ENCODE peak calls at places on chromosomes 1 and 21, in eight cellular contexts. One of them, this sample, is unnamed.

GRCh38 chr1:55313903-55314302 is 98.7 kb upstream of the USP24 start:
- DNase-seq in cardiac fibroblast: peak; percentile 45
- DNase-seq in transverse colon: no peak
- DNase-seq in thoracic aorta: no peak
- DNase-seq in tibial nerve: no peak
- DNase-seq in AG09309: no peak
- DNase-seq in GM20000: no peak
- DNase-seq in endothelial cell: no peak
- DNase-seq in this sample: no peak

GRCh38 chr1:222829868-222830267 is 15.0 kb downstream of the DISP1 start:
- DNase-seq in cardiac fibroblast: peak; percentile 62
- DNase-seq in transverse colon: no peak
- DNase-seq in thoracic aorta: no peak
- DNase-seq in tibial nerve: no peak
- DNase-seq in AG09309: peak; percentile 31
- DNase-seq in GM20000: no peak
- DNase-seq in endothelial cell: no peak
- DNase-seq in this sample: no peak

GRCh38 chr1:209455133-209455532 is 128.4 kb upstream of the CAMK1G start:
- DNase-seq in cardiac fibroblast: no peak
- DNase-seq in transverse colon: no peak
- DNase-seq in thoracic aorta: no peak
- DNase-seq in tibial nerve: no peak
- DNase-seq in AG09309: no peak
- DNase-seq in GM20000: no peak
- DNase-seq in endothelial cell: no peak
- DNase-seq in this sample: no peak

GRCh38 chr1:59814180-59814900 is 409 bp upstream of the HOOK1 start:
- DNase-seq in cardiac fibroblast: no peak
- DNase-seq in transverse colon: peak; percentile 94
- DNase-seq in thoracic aorta: peak; percentile 22
- DNase-seq in tibial nerve: no peak
- DNase-seq in AG09309: no peak
- DNase-seq in GM20000: peak; percentile 93
- DNase-seq in endothelial cell: peak; percentile 74
- DNase-seq in this sample: peak; percentile 62

GRCh38 chr1:246632584-246633168 is 66.4 kb downstream of the CNST start:
- DNase-seq in cardiac fibroblast: peak; percentile 76
- DNase-seq in transverse colon: no peak
- DNase-seq in thoracic aorta: no peak
- DNase-seq in tibial nerve: no peak
- DNase-seq in AG09309: peak; percentile 90
- DNase-seq in GM20000: no peak
- DNase-seq in endothelial cell: no peak
- DNase-seq in this sample: no peak

GRCh38 chr1:77571642-77572041 is 110.8 kb downstream of the ZZZ3 start:
- DNase-seq in cardiac fibroblast: peak; percentile 18
- DNase-seq in transverse colon: no peak
- DNase-seq in thoracic aorta: no peak
- DNase-seq in tibial nerve: no peak
- DNase-seq in AG09309: no peak
- DNase-seq in GM20000: no peak
- DNase-seq in endothelial cell: no peak
- DNase-seq in this sample: no peak

GRCh38 chr1:226552061-226552460 is 3.5 kb downstream of the STUM start:
- DNase-seq in cardiac fibroblast: no peak
- DNase-seq in transverse colon: no peak
- DNase-seq in thoracic aorta: no peak
- DNase-seq in tibial nerve: no peak
- DNase-seq in AG09309: no peak
- DNase-seq in GM20000: no peak
- DNase-seq in endothelial cell: no peak
- DNase-seq in this sample: no peak

GRCh38 chr1:159892944-159893343 is 7.0 kb downstream of the CFAP45 start:
- DNase-seq in cardiac fibroblast: no peak
- DNase-seq in transverse colon: no peak
- DNase-seq in thoracic aorta: no peak
- DNase-seq in tibial nerve: no peak
- DNase-seq in AG09309: no peak
- DNase-seq in GM20000: no peak
- DNase-seq in endothelial cell: no peak
- DNase-seq in this sample: no peak

GRCh38 chr1:71593523-71593922 is 512.7 kb upstream of the ZRANB2 start:
- DNase-seq in cardiac fibroblast: peak; percentile 27
- DNase-seq in transverse colon: no peak
- DNase-seq in thoracic aorta: no peak
- DNase-seq in tibial nerve: no peak
- DNase-seq in AG09309: no peak
- DNase-seq in GM20000: no peak
- DNase-seq in endothelial cell: peak; percentile 8
- DNase-seq in this sample: no peak

GRCh38 chr21:32955307-32955937 is 70.3 kb upstream of the OLIG2 start:
- DNase-seq in cardiac fibroblast: no peak
- DNase-seq in transverse colon: no peak
- DNase-seq in thoracic aorta: no peak
- DNase-seq in tibial nerve: no peak
- DNase-seq in AG09309: no peak
- DNase-seq in GM20000: no peak
- DNase-seq in endothelial cell: no peak
- DNase-seq in this sample: no peak

GRCh38 chr1:216221260-216221700 is 202.0 kb downstream of the USH2A start:
- DNase-seq in cardiac fibroblast: peak; percentile 78
- DNase-seq in transverse colon: peak; percentile 10
- DNase-seq in thoracic aorta: no peak
- DNase-seq in tibial nerve: peak; percentile 75
- DNase-seq in AG09309: peak; percentile 31
- DNase-seq in GM20000: peak; percentile 40
- DNase-seq in endothelial cell: peak; percentile 51
- DNase-seq in this sample: no peak

GRCh38 chr1:206590025-206590834 is 22.0 kb downstream of the EIF2D start:
- DNase-seq in cardiac fibroblast: peak; percentile 82
- DNase-seq in transverse colon: no peak
- DNase-seq in thoracic aorta: no peak
- DNase-seq in tibial nerve: no peak
- DNase-seq in AG09309: no peak
- DNase-seq in GM20000: peak; percentile 40
- DNase-seq in endothelial cell: no peak
- DNase-seq in this sample: no peak

GRCh38 chr1:24092979-24093378 is 19.0 kb downstream of the MYOM3 start:
- DNase-seq in cardiac fibroblast: no peak
- DNase-seq in transverse colon: no peak
- DNase-seq in thoracic aorta: no peak
- DNase-seq in tibial nerve: no peak
- DNase-seq in AG09309: no peak
- DNase-seq in GM20000: no peak
- DNase-seq in endothelial cell: no peak
- DNase-seq in this sample: no peak

GRCh38 chr1:59477286-59477685 is 180.4 kb downstream of the FGGY start:
- DNase-seq in cardiac fibroblast: peak; percentile 30
- DNase-seq in transverse colon: no peak
- DNase-seq in thoracic aorta: no peak
- DNase-seq in tibial nerve: no peak
- DNase-seq in AG09309: peak; percentile 53
- DNase-seq in GM20000: no peak
- DNase-seq in endothelial cell: no peak
- DNase-seq in this sample: no peak

DNA sequence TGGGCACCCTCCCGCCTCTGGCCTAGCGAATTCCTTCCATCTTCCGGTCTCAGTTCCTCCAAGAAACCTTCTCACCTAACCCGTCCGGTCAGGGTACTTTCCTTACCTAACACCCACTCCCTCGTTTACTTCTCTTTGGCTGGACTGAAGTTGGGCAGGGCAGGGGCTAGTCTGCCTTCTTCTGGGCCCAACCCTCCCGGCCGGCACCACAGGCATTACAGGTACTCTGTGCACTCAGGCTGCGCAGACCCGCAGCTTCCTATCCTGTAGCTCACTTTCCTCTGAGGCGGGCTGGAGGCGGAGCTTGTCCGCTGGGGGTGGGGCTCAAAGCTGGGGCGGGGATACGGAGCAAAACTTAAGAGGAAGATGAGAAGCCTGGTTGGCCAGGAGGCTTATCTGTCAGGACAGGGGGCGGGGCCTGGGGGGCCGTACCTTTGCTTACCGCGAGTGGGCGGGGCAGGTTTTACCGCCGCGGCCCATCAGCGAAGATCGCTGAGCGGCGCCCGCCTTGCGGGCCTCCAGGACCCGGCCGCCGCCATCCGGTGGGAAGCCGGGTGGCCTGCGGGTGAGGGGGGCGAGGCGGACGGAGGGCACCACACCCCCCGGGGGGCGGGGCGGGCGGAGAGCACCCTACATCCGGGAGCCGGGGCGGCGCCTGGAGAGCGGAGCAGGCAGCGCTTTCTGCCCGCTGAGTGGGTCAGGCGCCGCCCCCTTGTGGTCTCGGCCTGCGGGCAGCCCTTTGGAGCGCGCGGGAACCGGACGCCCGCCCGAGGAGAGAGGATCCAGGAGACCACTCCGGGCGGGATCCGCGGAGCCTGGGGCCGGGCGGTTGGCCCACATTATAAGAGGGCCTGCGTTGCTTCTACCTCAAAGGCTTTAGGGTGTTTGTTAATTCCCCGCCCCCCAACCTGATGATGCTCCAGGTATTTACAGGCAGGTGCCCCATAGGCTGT is 31.9 kb downstream of the ZNF648 start:
- DNase-seq in cardiac fibroblast: peak; percentile 78
- DNase-seq in transverse colon: peak; percentile 99
- DNase-seq in thoracic aorta: peak; percentile 96
- DNase-seq in tibial nerve: peak; percentile 96
- DNase-seq in AG09309: peak; percentile 66
- DNase-seq in GM20000: peak; percentile 96
- DNase-seq in endothelial cell: peak; percentile 97
- DNase-seq in this sample: peak; percentile 97
- TF ChIP-seq CTCF in cardiac fibroblast: no peak
- TF ChIP-seq CTCF in transverse colon: peak; percentile 55
- TF ChIP-seq CTCF in thoracic aorta: peak; percentile 57
- TF ChIP-seq CTCF in tibial nerve: peak; percentile 82
- TF ChIP-seq CTCF in AG09309: peak; percentile 22
- TF ChIP-seq CTCF in GM20000: peak; percentile 27
- TF ChIP-seq CTCF in endothelial cell: peak; percentile 44
- TF ChIP-seq CTCF in this sample: peak; percentile 59

DNA sequence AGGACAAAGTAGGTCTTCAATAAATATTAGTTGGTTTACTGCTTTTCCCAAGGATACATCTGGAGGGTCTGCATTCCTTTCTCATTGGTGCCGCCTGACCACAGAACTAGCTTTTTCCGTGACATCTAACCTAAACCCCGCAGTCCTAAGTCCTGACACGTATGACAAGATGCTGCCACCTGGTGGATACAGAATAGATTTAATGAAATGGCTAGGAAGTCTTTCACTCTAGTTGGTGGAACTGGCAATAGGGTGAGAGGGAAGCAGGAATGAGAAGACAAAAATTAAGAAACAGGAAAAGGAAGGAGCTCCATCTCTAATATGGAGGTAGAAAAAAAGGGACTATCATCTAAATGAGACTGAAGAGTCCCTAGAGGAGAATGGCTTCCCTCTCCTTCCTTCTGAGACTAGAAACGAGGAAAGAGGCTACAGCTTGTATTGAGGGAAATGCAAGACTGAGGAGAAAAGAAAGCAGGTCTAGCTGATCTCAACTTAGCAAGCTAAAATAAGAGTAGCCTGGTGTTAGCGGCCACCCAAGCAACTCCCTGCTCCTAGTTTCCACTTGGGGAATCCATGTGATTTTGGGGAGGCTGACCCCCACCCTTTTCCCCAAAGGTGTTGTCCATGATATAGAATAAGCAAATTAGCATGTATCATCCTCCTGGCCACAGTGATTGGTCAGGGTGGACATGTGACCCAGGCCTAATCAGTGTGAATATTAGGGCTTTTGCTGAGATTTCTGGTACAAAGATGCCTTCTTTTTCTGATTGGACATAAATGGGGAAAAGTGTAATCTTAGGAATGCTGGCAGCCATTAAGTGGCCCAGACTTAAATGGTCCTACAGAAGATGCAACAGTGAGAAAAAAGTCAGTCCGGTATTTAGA is 5.9 kb downstream of the RFX5 start:
- DNase-seq in cardiac fibroblast: peak; percentile 92
- DNase-seq in transverse colon: peak; percentile 38
- DNase-seq in thoracic aorta: no peak
- DNase-seq in tibial nerve: peak; percentile 73
- DNase-seq in AG09309: peak; percentile 52
- DNase-seq in GM20000: peak; percentile 44
- DNase-seq in endothelial cell: peak; percentile 62
- DNase-seq in this sample: no peak
- TF ChIP-seq CTCF in cardiac fibroblast: peak; percentile 49
- TF ChIP-seq CTCF in transverse colon: peak; percentile 80
- TF ChIP-seq CTCF in thoracic aorta: peak; percentile 76
- TF ChIP-seq CTCF in tibial nerve: peak; percentile 87
- TF ChIP-seq CTCF in AG09309: peak; percentile 58
- TF ChIP-seq CTCF in GM20000: peak; percentile 43
- TF ChIP-seq CTCF in endothelial cell: peak; percentile 72
- TF ChIP-seq CTCF in this sample: peak; percentile 79

DNA sequence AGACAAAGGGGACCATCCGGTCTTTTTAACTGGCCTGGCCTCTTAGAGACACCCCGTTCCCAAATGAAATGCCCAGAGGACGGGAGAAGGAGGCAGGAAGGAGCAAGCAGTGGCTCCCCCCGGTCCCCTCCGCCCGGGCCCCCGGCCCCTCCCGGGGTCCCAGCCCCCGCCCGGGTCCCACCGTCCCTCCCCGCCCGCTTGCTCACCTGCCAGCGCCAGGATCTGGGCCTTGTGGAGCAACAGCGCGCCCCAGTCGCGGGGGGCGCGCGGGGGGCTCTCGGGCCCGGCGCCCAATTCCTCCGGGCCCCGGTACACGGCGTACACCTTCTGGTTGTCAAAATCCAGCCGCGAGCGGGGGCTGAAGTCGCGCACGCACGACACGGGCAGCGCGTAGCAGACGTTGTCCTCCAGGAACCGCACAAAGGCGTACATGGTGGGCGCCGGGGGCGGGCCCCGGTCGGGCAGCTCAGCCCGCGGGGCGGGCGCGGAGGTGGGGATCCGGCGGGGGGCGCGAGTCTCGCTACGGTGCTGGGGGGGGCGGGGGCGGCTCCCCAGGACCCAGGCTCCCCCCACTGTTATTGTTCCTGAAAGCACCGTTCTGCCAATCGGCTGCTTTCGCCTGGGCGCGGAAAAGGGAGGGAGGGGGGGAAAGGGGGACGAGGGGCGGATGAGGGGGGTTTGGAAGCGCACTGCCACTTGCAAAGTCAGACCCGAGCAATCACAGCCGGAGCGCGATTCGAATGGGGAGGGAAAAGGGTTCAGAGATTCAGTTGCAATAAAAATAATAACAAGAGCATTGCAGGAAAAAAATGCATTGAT is at the start of gene BEND5:
- DNase-seq in cardiac fibroblast: no peak
- DNase-seq in transverse colon: peak; percentile 37
- DNase-seq in thoracic aorta: no peak
- DNase-seq in tibial nerve: peak; percentile 11
- DNase-seq in AG09309: no peak
- DNase-seq in GM20000: no peak
- DNase-seq in endothelial cell: peak; percentile 61
- DNase-seq in this sample: no peak
- TF ChIP-seq CTCF in cardiac fibroblast: no peak
- TF ChIP-seq CTCF in transverse colon: no peak
- TF ChIP-seq CTCF in thoracic aorta: no peak
- TF ChIP-seq CTCF in tibial nerve: no peak
- TF ChIP-seq CTCF in AG09309: no peak
- TF ChIP-seq CTCF in GM20000: no peak
- TF ChIP-seq CTCF in endothelial cell: no peak
- TF ChIP-seq CTCF in this sample: no peak

DNA sequence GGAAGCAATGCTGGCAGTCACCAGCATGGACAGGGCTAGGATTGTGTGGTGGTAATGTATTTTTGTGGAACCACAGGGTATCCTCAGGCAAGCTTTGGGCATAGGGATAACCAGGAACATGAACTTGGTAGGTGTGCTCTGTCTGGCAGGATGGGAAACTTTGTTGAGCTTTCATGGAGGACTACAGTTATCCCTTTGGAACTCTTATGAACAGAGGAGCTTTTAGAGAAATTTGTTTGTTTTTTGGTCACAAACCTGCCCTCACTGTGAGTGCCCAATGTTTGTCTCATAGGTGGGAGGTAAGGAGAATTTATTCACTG is 54.4 kb downstream of the MACF1 start:
- DNase-seq in cardiac fibroblast: no peak
- DNase-seq in transverse colon: no peak
- DNase-seq in thoracic aorta: no peak
- DNase-seq in tibial nerve: no peak
- DNase-seq in AG09309: no peak
- DNase-seq in GM20000: no peak
- DNase-seq in endothelial cell: no peak
- DNase-seq in this sample: no peak
- TF ChIP-seq CTCF in cardiac fibroblast: no peak
- TF ChIP-seq CTCF in transverse colon: peak; percentile 6
- TF ChIP-seq CTCF in thoracic aorta: no peak
- TF ChIP-seq CTCF in tibial nerve: peak; percentile 34
- TF ChIP-seq CTCF in AG09309: no peak
- TF ChIP-seq CTCF in GM20000: no peak
- TF ChIP-seq CTCF in endothelial cell: no peak
- TF ChIP-seq CTCF in this sample: peak; percentile 14

This sample was measured in right atrium auricular region.